ENCODE peak calls at places on chromosomes 13 and 19, in six cellular contexts. T is astrocyte of the spinal cord, R is left lung, N is cardiac muscle cell, M is IMR-90, U is GM12878. Q is an unnamed sample.

GRCh38 chr13:36288794-36289391 is 8.7 kb downstream of the CCDC169 start:
- DNase-seq in M (no peak), N (no peak), U (no peak), T (peak), R (no peak), Q (no peak)

GRCh38 chr19:3593156-3593555 is 7.9 kb downstream of the GIPC3 start:
- DNase-seq in R (no peak), T (no peak), U (no peak), N (no peak), M (no peak), Q (no peak)

GRCh38 chr13:57740719-57741118 is 109.2 kb downstream of the PCDH17 start:
- DNase-seq in T (peak), U (no peak), R (no peak), M (no peak), N (no peak), Q (no peak)

GRCh38 chr19:42193706-42194105 is 23.8 kb downstream of the DEDD2 start:
- DNase-seq in U (no peak), M (peak), N (peak), R (no peak), T (no peak), Q (no peak)

GRCh38 chr13:47004022-47004421 is 107.2 kb upstream of the HTR2A start:
- DNase-seq in T (no peak), N (peak), M (peak), R (no peak), U (no peak), Q (no peak)

GRCh38 chr13:49248433-49249002 is 793 bp downstream of the CDADC1 start:
- DNase-seq in T (peak), N (peak), M (peak), R (no peak), U (no peak), Q (no peak)

GRCh38 chr13:39417131-39417530 is 185.9 kb downstream of the LHFPL6 start:
- DNase-seq in R (no peak), N (peak), T (peak), M (no peak), U (no peak), Q (no peak)

GRCh38 chr13:66853559-66853958 is 376.6 kb downstream of the PCDH9 start:
- DNase-seq in U (no peak), T (no peak), R (no peak), M (no peak), N (no peak), Q (no peak)

GRCh38 chr19:11355160-11356073 is at the start of gene PLPPR2:
- DNase-seq in M (peak), U (peak), T (peak), R (peak), N (peak), Q (peak)

GRCh38 chr19:35170359-35171061 is 16.0 kb downstream of the FXYD5 start:
- DNase-seq in M (no peak), R (no peak), N (peak), U (no peak), T (no peak), Q (no peak)

GRCh38 chr13:78600317-78600899 is 2.9 kb downstream of the POU4F1 start:
- DNase-seq in R (no peak), M (no peak), T (no peak), U (no peak), N (no peak), Q (no peak)

GRCh38 chr13:59750860-59751259 is 412.9 kb downstream of the DIAPH3 start:
- DNase-seq in T (peak), U (no peak), R (no peak), N (peak), M (peak), Q (no peak)

GRCh38 chr13:100464006-100464405 is 124.6 kb downstream of the GGACT start:
- DNase-seq in M (no peak), T (no peak), U (no peak), N (peak), R (no peak), Q (no peak)

GRCh38 chr19:18308051-18308947 is 14.6 kb downstream of the LSM4 start:
- DNase-seq in U (no peak), T (no peak), R (no peak), N (no peak), M (no peak), Q (no peak)

GRCh38 chr13:69553976-69554375 is 553.6 kb upstream of the ATXN8OS start:
- DNase-seq in T (no peak), M (no peak), N (no peak), U (no peak), R (no peak), Q (no peak)

GRCh38 chr19:3132971-3133792 is 2.7 kb upstream of the GNA15 start:
- DNase-seq in R (peak), M (peak), T (peak), U (peak), N (peak), Q (peak)

GRCh38 chr13:50357586-50358118 is 342.4 kb downstream of the KCNRG start:
- DNase-seq in R (no peak), N (peak), U (no peak), T (peak), M (peak), Q (no peak)

DNA sequence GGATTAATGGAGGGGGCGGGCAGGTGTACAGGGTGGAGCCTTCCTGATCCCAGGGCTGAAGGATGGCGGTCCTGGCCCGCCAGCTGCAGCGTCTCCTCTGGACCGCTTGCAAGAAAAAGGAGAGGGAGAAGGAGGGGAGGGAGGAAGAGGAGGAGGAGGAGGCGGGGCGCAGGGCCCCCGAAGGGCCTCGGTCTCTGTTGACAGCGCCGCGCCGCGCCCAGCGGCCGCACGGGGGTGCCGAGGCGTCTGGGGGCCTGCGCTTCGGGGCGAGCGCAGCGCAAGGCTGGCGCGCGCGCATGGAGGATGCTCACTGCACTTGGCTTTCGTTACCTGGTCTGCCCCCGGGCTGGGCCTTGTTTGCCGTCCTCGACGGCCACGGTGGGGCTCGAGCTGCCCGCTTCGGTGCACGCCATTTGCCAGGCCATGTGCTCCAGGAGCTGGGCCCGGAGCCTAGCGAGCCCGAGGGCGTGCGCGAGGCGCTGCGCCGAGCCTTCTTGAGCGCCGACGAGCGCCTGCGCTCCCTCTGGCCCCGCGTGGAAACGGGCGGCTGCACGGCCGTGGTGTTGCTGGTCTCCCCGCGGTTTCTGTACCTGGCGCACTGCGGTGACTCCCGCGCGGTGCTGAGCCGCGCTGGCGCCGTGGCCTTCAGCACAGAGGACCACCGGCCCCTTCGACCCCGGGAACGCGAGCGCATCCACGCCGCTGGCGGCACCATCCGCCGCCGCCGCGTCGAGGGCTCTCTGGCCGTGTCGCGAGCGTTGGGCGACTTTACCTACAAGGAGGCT is at the start of gene PPM1N:
- DNase-seq in T (no peak), N (peak), U (no peak), R (peak), M (peak), Q (no peak)
- TF ChIP-seq CTCF in T (no peak), N (peak), U (peak), R (no peak), M (peak), Q (peak)

DNA sequence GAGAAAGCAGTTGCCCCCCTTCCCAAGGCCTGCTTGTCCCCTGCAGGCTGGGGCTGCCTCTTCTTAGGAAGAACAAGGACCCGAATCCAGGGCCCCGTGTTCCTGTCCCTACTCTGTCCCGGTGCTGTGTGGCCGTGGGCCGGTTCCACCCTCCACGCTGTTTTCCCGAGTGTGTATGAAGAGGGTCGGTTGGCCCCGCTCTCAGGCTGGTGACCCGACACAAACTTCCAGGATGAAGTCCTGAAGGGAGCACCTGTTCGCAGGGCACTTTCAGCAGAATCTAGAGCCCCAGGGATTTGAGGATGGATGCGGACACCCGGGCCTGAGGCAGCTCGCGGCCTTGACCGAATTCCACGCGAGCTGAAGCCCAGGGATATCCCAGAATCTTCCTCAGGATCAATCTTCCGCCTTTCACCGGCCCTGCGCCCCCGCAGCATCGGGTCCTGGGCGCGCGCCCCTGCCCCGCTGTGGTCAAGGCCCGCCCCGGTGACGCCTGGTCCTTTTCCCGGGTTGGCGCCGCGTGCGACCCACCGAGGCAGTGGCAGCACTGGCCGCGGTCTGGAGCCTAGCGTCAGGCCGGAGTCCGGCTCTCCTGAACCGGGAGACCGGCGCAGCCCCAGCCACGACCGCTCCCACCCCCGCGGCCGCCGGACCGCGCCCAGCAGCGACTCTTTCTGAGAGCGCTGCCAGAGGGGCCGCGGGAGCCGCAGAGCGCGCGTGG is 528 bp upstream of the CHST8 start:
- DNase-seq in T (no peak), N (no peak), R (no peak), U (no peak), M (no peak), Q (no peak)
- H3K4me3 ChIP-seq in T (no peak), N (peak), R (peak), U (no peak), M (no peak), Q (no peak)

GRCh38 chr13:113863511-113864302 is at the start of gene GAS6:
- DNase-seq in T (peak), M (no peak), N (peak), U (no peak), R (peak), Q (no peak)
- TF ChIP-seq CTCF in T (peak), M (no peak), N (peak), U (no peak), R (no peak), Q (no peak)

DNA sequence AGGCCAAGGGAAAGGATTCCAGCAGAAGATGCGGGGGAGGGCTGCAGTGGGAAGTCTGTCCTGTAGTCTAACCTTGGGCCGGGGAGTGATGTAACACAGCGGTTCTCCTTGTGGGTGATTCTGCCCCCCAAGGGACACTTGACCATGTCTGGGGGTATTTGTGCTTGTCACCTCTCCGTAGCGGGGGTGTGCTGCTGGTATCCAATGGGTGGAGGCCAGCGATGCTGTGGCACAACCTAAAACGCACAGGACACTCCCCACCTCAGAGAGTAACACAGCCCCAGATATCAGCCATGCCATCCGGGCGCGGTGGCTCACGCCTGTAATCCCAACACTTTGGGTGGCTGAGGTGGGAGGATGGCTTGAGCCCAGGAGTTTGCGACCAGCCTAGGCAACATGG is 36.3 kb downstream of the ZNRF4 start:
- DNase-seq in T (no peak), R (no peak), M (no peak), N (no peak), U (no peak), Q (no peak)
- H3K4me3 ChIP-seq in T (no peak), R (no peak), M (no peak), N (no peak), U (no peak), Q (no peak)

GRCh38 chr13:30453727-30454126 is 12.0 kb downstream of the HMGB1 start:
- DNase-seq in R (no peak), T (no peak), M (peak), N (peak), U (no peak), Q (no peak)
- TF ChIP-seq CTCF in R (no peak), T (peak), M (peak), N (peak), U (peak), Q (peak)

GRCh38 chr19:48254529-48254970 is 1.2 kb downstream of the CARD8 start:
- DNase-seq in M (no peak), N (no peak), U (no peak), R (no peak), T (no peak), Q (no peak)
- H3K4me3 ChIP-seq in M (no peak), N (peak), U (peak), R (peak), T (peak), Q (peak)

DNA sequence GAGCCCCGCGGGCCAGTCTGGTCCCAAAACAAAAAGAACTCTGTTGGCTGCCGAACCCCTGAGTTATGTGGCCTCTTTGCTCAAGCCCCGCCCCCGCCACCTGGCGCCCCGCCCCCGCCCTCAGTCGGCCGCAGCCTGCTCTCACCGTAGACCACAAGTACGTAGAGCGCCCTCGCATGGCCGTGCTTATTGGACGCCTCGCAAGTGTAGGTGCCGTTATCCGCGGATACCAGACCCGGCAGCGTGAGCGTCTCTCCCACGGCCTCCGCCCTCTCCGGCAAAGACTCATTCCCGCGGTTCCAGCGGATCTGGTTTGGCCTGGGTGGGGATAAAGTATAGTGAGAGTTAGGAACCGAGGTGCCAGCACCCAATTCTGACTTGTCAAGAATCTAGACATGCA is 5.5 kb upstream of the ZNF428 start:
- DNase-seq in R (peak), T (no peak), M (peak), N (peak), U (no peak), Q (peak)
- TF ChIP-seq CTCF in R (no peak), T (no peak), M (no peak), N (peak), U (peak), Q (peak)

DNA sequence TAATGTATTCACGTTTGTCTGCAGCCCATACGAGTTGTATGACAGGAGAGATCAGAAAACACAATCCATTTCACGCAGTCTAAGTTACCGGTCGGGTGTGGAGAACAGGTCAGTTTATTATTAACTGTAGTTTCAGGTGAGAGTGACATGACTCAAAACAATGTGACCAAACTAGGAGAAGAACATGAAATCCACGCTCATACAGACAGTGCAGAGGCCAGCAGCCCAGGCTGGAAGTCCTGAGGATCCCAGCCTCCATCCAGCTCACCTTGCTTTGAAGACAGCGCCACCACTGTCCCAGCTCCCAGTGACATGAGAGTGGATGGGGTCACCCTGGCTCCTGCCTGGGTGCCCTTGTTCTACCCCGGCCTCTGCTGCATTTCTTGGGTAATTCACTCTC is 19.7 kb upstream of the ATP11A start:
- DNase-seq in N (no peak), R (no peak), M (no peak), T (no peak), U (no peak), Q (no peak)
- H3K4me3 ChIP-seq in N (no peak), R (no peak), M (no peak), T (no peak), U (no peak), Q (no peak)

DNA sequence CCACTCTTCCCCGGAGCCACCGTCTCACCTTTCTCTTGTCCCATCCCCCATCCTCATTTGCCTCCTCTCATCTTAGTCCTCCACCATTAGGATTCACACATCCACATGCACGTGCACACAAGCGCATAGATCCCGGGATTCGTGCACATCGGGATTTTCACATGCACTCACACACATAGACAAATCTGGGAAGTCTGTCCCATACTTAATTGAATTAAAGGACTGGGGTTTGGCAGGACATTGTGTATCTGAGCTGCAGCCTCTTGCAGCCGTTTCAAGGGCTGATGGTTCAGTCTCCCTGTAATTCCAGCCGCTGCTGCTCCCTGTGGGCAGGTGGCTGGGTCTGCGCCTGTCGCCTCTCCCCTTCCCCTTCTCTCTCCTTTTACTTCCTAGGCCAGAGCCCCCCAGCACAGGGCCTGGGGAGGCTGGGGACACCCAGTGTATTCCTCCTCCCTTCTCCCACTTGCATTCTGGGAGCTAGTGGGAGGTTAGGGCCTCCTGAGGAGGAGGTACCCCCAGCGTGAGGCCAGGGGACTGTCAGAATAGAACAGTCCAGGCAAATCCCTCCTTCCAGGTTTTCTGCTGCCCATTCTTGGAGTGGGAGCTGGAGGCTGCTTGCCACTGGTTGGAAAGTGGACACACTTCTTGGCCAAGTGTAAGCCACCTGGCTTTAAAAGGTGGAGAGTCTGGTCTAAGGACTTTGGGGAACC is 43.6 kb downstream of the LYL1 start:
- DNase-seq in R (no peak), U (no peak), M (no peak), T (no peak), N (no peak), Q (no peak)
- TF ChIP-seq CTCF in R (no peak), U (no peak), M (no peak), T (peak), N (peak), Q (no peak)

Q was measured in GM12864.